ENCODE peak calls at places on chromosomes 11 and 22, in five cellular contexts. S is spleen, J is prostate gland, B is PC-9, V is OCI-LY7. D is an unnamed sample.

GRCh38 chr11:2525166-2525861 is 80.5 kb downstream of the KCNQ1 start:
- DNase-seq in B (no peak), S (peak), V (no peak), J (no peak), D (peak)

GRCh38 chr11:17343907-17344306 is 7.7 kb upstream of the NCR3LG1 start:
- DNase-seq in S (no peak), B (no peak), V (no peak), J (no peak), D (no peak)

GRCh38 chr11:128171496-128171895 is 415.9 kb downstream of the ETS1 start:
- DNase-seq in S (no peak), V (no peak), J (no peak), B (no peak), D (no peak)

GRCh38 chr22:23281406-23282088 is 101.2 kb downstream of the BCR start:
- DNase-seq in S (peak), B (peak), J (peak), V (peak), D (peak)

GRCh38 chr22:25176175-25176574 is 23.5 kb upstream of the CRYBB3 start:
- DNase-seq in V (no peak), J (peak), S (no peak), B (no peak), D (peak)

GRCh38 chr11:82046778-82047177 is 686.9 kb downstream of the FAM181B start:
- DNase-seq in S (no peak), B (no peak), V (no peak), J (no peak), D (no peak)

GRCh38 chr11:69962152-69962551 is 116.0 kb upstream of the ANO1 start:
- DNase-seq in J (no peak), B (peak), S (no peak), V (no peak), D (no peak)

GRCh38 chr11:61774441-61774840 is 18.0 kb downstream of the TMEM258 start:
- DNase-seq in S (no peak), B (no peak), V (no peak), J (no peak), D (no peak)

GRCh38 chr22:45892681-45893461 is 84.1 kb downstream of the WNT7B start:
- DNase-seq in B (no peak), J (no peak), V (no peak), S (peak), D (peak)

GRCh38 chr11:64687204-64687603 is 35.8 kb downstream of the NRXN2 start:
- DNase-seq in S (peak), B (no peak), V (no peak), J (no peak), D (peak)

GRCh38 chr22:26648761-26649363 is 8.5 kb upstream of the MIAT start:
- DNase-seq in S (no peak), J (no peak), V (no peak), B (no peak), D (no peak)

GRCh38 chr11:69539416-69540117 is 58.1 kb downstream of the LINC01488 start:
- DNase-seq in J (no peak), S (peak), V (no peak), B (peak), D (peak)

GRCh38 chr11:83241291-83241946 is 44.7 kb downstream of the CCDC90B start:
- DNase-seq in J (peak), V (peak), S (no peak), B (peak), D (no peak)

GRCh38 chr11:94131363-94132115 is 2.9 kb downstream of the PANX1 start:
- DNase-seq in J (no peak), S (no peak), V (no peak), B (no peak), D (no peak)

GRCh38 chr11:68271023-68271780 is 571 bp downstream of the C11orf24 start:
- DNase-seq in J (no peak), B (peak), V (peak), S (peak), D (no peak)

GRCh38 chr11:73384871-73385692 is 8.9 kb downstream of the RELT start:
- DNase-seq in S (peak), B (no peak), J (no peak), V (peak), D (peak)

DNA sequence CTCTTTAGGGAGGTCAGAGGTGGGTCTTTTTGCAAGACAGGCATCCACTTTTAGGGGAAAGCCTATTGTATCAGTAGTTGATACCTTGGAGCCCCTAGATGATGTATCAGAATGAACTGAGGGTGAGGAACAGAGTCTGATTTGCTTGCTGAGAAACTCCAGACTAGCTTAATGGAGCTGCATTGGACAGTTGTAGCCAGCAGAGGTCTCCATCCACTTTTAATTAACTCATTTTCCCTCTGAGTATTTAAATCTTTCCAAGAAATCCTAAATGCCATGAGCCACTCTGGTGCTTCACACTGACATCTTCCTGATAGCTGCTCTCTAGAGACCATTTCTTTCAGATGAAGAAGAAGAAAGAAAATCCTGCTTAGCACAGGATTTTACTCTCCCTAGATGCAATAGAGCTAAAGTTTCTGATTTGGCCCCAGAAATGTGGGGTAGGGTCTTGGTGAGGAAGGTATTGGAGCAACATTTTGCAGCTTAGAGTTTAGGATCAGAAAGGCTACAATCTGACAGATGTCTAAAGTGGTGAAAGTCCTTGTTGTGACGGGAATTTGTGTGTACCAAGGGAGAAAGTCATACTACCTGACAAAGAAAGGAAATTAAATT is 38.0 kb downstream of the EXT2 start:
- DNase-seq in J (no peak), S (no peak), B (no peak), V (peak), D (no peak)
- TF ChIP-seq CTCF in J (peak), S (peak), B (peak), V (peak), D (peak)

GRCh38 chr11:57340228-57340627 is 2.1 kb downstream of the P2RX3 start:
- DNase-seq in S (peak), B (no peak), J (no peak), V (no peak), D (no peak)
- TF ChIP-seq CTCF in S (no peak), B (no peak), J (no peak), V (peak), D (no peak)

DNA sequence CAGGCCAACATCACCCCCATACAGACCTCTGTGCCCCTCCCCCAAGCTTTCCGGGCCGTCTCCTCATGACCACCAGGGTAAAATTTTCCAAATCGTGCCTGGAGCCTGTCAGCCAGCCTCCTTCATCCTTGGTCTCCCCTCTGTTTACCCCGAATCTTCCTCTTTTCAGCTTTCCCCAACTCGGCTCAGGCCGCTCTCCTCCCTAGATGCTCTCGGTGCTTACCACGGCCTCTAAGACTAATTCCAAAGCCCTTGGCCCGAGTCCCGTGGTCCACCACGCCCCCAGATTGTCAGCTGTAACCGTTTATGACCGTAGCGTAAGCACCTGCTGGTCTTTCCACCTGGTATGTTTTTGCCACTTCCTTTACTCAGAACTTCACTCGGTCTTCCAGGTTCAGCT is 1.4 kb downstream of the RASL10A start:
- DNase-seq in S (peak), J (no peak), B (no peak), V (no peak), D (no peak)
- TF ChIP-seq CTCF in S (no peak), J (no peak), B (no peak), V (no peak), D (no peak)

DNA sequence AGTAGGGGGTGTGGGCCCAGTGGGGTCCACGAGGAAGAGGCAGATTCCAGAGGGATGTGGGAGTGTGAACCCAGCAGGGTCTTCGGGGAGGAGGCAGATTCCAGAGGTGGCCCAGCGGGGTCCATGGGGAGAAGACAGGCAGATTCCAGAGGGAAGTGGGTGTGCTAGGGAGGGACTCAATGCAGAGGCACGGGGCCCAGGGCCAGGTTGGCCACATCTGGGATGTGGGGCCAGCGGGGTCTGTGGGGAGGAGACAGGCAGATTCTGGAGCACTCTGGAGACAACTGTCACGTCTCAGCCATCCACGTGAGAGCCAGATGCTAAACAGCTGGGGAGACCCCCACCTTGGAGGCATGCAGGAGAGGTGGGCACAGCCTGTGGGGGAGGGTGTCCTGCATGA is 582.6 kb downstream of the TBC1D22A start:
- DNase-seq in J (no peak), V (no peak), B (no peak), S (peak), D (no peak)
- TF ChIP-seq CTCF in J (no peak), V (no peak), B (no peak), S (no peak), D (no peak)

DNA sequence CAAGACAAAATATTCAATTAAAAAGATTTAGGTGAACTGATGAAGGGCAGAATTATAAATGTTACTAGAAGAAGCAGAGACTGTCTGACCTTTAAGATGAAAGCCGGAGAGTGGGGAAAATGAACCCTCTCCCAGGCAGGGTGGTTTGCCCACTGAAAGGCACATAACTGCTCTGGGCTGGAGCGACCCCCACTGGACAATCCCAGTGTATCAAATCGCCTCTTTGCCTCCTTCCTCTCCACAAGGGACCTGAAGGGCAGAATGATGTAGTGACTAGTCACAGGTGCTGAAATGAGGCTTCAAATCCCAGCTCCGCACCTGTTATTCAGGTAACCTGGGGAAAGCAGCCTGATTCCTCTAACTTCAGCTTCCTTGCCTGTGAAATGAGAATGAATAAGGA is 69.0 kb downstream of the EFCAB6 start:
- DNase-seq in S (no peak), V (no peak), J (no peak), B (no peak), D (no peak)
- TF ChIP-seq CTCF in S (no peak), V (no peak), J (no peak), B (no peak), D (no peak)

D was measured in upper lobe of right lung.